ENCODE peak calls at places on chromosomes 5 and 9, in eight cellular contexts. P is GM20000; T is AG04450; Z is epithelial cell of esophagus; Y is activated naive CD4-positive, alpha-beta T cell; H is HuH-7.5; X is mammary epithelial cell; B is astrocyte of the hippocampus. W is an unnamed sample.

GRCh38 chr5:81838307-81838906 is 87.5 kb upstream of the SSBP2 start:
- DNase-seq in T (no peak), H (no peak), X (no peak), P (no peak), B (peak), Y (no peak), Z (peak), W (no peak)

GRCh38 chr5:131613423-131613822 is 21.6 kb downstream of the RAPGEF6 start:
- DNase-seq in H (no peak), Z (no peak), B (no peak), P (no peak), X (no peak), Y (no peak), T (no peak), W (no peak)

GRCh38 chr5:81749562-81750307 is 1.2 kb downstream of the SSBP2 start:
- DNase-seq in X (peak), T (no peak), P (peak), B (peak), Z (peak), H (peak), Y (peak), W (no peak)

GRCh38 chr9:23702311-23702922 is 123.6 kb downstream of the ELAVL2 start:
- DNase-seq in B (peak), P (no peak), H (no peak), X (no peak), T (no peak), Y (no peak), Z (peak), W (no peak)

GRCh38 chr5:115309751-115310370 is 13.4 kb upstream of the CCDC112 start:
- DNase-seq in Z (peak), X (peak), P (peak), H (no peak), T (peak), B (peak), Y (no peak), W (no peak)

GRCh38 chr9:121607434-121608248 is 43.8 kb upstream of the DAB2IP start:
- DNase-seq in Z (peak), B (peak), X (no peak), P (no peak), T (no peak), Y (no peak), H (no peak), W (peak)

GRCh38 chr5:139100825-139101224 is 97.3 kb downstream of the SIL1 start:
- DNase-seq in Z (peak), X (peak), B (peak), P (no peak), H (no peak), Y (no peak), T (no peak), W (no peak)

GRCh38 chr5:139391570-139392323 is 2.0 kb upstream of the MZB1 start:
- DNase-seq in T (no peak), X (peak), Y (no peak), P (no peak), Z (peak), B (no peak), H (no peak), W (no peak)

GRCh38 chr9:131274674-131275331 is 1.5 kb downstream of the FAM78A start:
- DNase-seq in Y (no peak), H (no peak), P (peak), X (no peak), B (no peak), T (no peak), Z (no peak), W (no peak)

GRCh38 chr5:88396126-88396525 is 127.5 kb upstream of the TMEM161B start:
- DNase-seq in B (peak), P (no peak), T (no peak), H (no peak), Z (no peak), X (no peak), Y (no peak), W (no peak)

GRCh38 chr5:1315709-1316587 is 21.1 kb upstream of the TERT start:
- DNase-seq in X (peak), Z (peak), T (no peak), H (peak), P (peak), B (peak), Y (peak), W (no peak)

GRCh38 chr5:113163328-113163727 is 186.7 kb downstream of the DCP2 start:
- DNase-seq in Z (peak), H (no peak), X (peak), B (no peak), P (no peak), T (no peak), Y (no peak), W (no peak)

GRCh38 chr5:113606298-113607134 is 93.0 kb downstream of the YTHDC2 start:
- DNase-seq in P (peak), Y (peak), B (peak), Z (peak), H (peak), X (peak), T (peak), W (no peak)

W was measured in AG04449.